ENCODE peak calls at places on chromosomes 5 and 9, in eight cellular contexts. One of them, this sample, is unnamed.

GRCh38 chr9:95754533-95755420 is 120.7 kb upstream of the ERCC6L2 start:
- DNase-seq in mesothelial cell of epicardium: no peak
- DNase-seq in T-helper 2 cell: no peak
- DNase-seq in A549: no peak
- DNase-seq in mesendoderm: peak; percentile 80
- DNase-seq in AG09319: no peak
- DNase-seq in psoas muscle: no peak
- DNase-seq in activated naive CD8-positive, alpha-beta T cell treated with anti-CD3 and anti-CD28 coated beads, Interleukin-2, amount 50 U/mL, for 24 hours: no peak
- DNase-seq in this sample: peak; percentile 50

GRCh38 chr5:171630047-171630669 is 155.5 kb upstream of the SMIM23 start:
- DNase-seq in mesothelial cell of epicardium: peak; percentile 47
- DNase-seq in T-helper 2 cell: no peak
- DNase-seq in A549: peak; percentile 71
- DNase-seq in mesendoderm: peak; percentile 79
- DNase-seq in AG09319: no peak
- DNase-seq in psoas muscle: peak; percentile 57
- DNase-seq in activated naive CD8-positive, alpha-beta T cell treated with anti-CD3 and anti-CD28 coated beads, Interleukin-2, amount 50 U/mL, for 24 hours: peak; percentile 19
- DNase-seq in this sample: peak; percentile 66

GRCh38 chr5:147893820-147894219 is 12.5 kb downstream of the C5orf46 start:
- DNase-seq in mesothelial cell of epicardium: no peak
- DNase-seq in T-helper 2 cell: no peak
- DNase-seq in A549: no peak
- DNase-seq in mesendoderm: no peak
- DNase-seq in AG09319: no peak
- DNase-seq in psoas muscle: no peak
- DNase-seq in activated naive CD8-positive, alpha-beta T cell treated with anti-CD3 and anti-CD28 coated beads, Interleukin-2, amount 50 U/mL, for 24 hours: no peak
- DNase-seq in this sample: no peak

GRCh38 chr9:35760651-35761050 is 6.6 kb upstream of the MSMP start:
- DNase-seq in mesothelial cell of epicardium: no peak
- DNase-seq in T-helper 2 cell: no peak
- DNase-seq in A549: peak; percentile 32
- DNase-seq in mesendoderm: no peak
- DNase-seq in AG09319: no peak
- DNase-seq in psoas muscle: no peak
- DNase-seq in activated naive CD8-positive, alpha-beta T cell treated with anti-CD3 and anti-CD28 coated beads, Interleukin-2, amount 50 U/mL, for 24 hours: no peak
- DNase-seq in this sample: no peak

GRCh38 chr9:128175102-128175563 is 15.1 kb downstream of the BBLN start:
- DNase-seq in mesothelial cell of epicardium: no peak
- DNase-seq in T-helper 2 cell: no peak
- DNase-seq in A549: no peak
- DNase-seq in mesendoderm: no peak
- DNase-seq in AG09319: peak; percentile 53
- DNase-seq in psoas muscle: no peak
- DNase-seq in activated naive CD8-positive, alpha-beta T cell treated with anti-CD3 and anti-CD28 coated beads, Interleukin-2, amount 50 U/mL, for 24 hours: no peak
- DNase-seq in this sample: no peak

GRCh38 chr9:86263876-86264275 is 4.4 kb upstream of the C9orf153 start:
- DNase-seq in mesothelial cell of epicardium: no peak
- DNase-seq in T-helper 2 cell: no peak
- DNase-seq in A549: no peak
- DNase-seq in mesendoderm: no peak
- DNase-seq in AG09319: no peak
- DNase-seq in psoas muscle: no peak
- DNase-seq in activated naive CD8-positive, alpha-beta T cell treated with anti-CD3 and anti-CD28 coated beads, Interleukin-2, amount 50 U/mL, for 24 hours: no peak
- DNase-seq in this sample: no peak

GRCh38 chr9:116907989-116908388 is 220.9 kb downstream of the TRIM32 start:
- DNase-seq in mesothelial cell of epicardium: no peak
- DNase-seq in T-helper 2 cell: no peak
- DNase-seq in A549: no peak
- DNase-seq in mesendoderm: no peak
- DNase-seq in AG09319: no peak
- DNase-seq in psoas muscle: no peak
- DNase-seq in activated naive CD8-positive, alpha-beta T cell treated with anti-CD3 and anti-CD28 coated beads, Interleukin-2, amount 50 U/mL, for 24 hours: no peak
- DNase-seq in this sample: no peak

GRCh38 chr9:134959971-134960310 is 42.2 kb upstream of the FCN1 start:
- DNase-seq in mesothelial cell of epicardium: no peak
- DNase-seq in T-helper 2 cell: no peak
- DNase-seq in A549: no peak
- DNase-seq in mesendoderm: no peak
- DNase-seq in AG09319: no peak
- DNase-seq in psoas muscle: peak; percentile 38
- DNase-seq in activated naive CD8-positive, alpha-beta T cell treated with anti-CD3 and anti-CD28 coated beads, Interleukin-2, amount 50 U/mL, for 24 hours: no peak
- DNase-seq in this sample: no peak

GRCh38 chr5:169701910-169702451 is 64.9 kb downstream of the DOCK2 start:
- DNase-seq in mesothelial cell of epicardium: no peak
- DNase-seq in T-helper 2 cell: no peak
- DNase-seq in A549: peak; percentile 17
- DNase-seq in mesendoderm: peak; percentile 70
- DNase-seq in AG09319: no peak
- DNase-seq in psoas muscle: no peak
- DNase-seq in activated naive CD8-positive, alpha-beta T cell treated with anti-CD3 and anti-CD28 coated beads, Interleukin-2, amount 50 U/mL, for 24 hours: no peak
- DNase-seq in this sample: no peak

GRCh38 chr9:130680836-130681768 is 12.5 kb upstream of the EXOSC2 start:
- DNase-seq in mesothelial cell of epicardium: no peak
- DNase-seq in T-helper 2 cell: peak; percentile 31
- DNase-seq in A549: peak; percentile 93
- DNase-seq in mesendoderm: peak; percentile 83
- DNase-seq in AG09319: peak; percentile 30
- DNase-seq in psoas muscle: peak; percentile 90
- DNase-seq in activated naive CD8-positive, alpha-beta T cell treated with anti-CD3 and anti-CD28 coated beads, Interleukin-2, amount 50 U/mL, for 24 hours: peak; percentile 72
- DNase-seq in this sample: no peak

GRCh38 chr5:82662340-82662739 is 384.2 kb upstream of the RPS23 start:
- DNase-seq in mesothelial cell of epicardium: no peak
- DNase-seq in T-helper 2 cell: no peak
- DNase-seq in A549: no peak
- DNase-seq in mesendoderm: no peak
- DNase-seq in AG09319: no peak
- DNase-seq in psoas muscle: no peak
- DNase-seq in activated naive CD8-positive, alpha-beta T cell treated with anti-CD3 and anti-CD28 coated beads, Interleukin-2, amount 50 U/mL, for 24 hours: no peak
- DNase-seq in this sample: no peak

GRCh38 chr9:119802621-119803020 is 433.4 kb upstream of the BRINP1 start:
- DNase-seq in mesothelial cell of epicardium: no peak
- DNase-seq in T-helper 2 cell: no peak
- DNase-seq in A549: no peak
- DNase-seq in mesendoderm: no peak
- DNase-seq in AG09319: peak; percentile 16
- DNase-seq in psoas muscle: peak; percentile 87
- DNase-seq in activated naive CD8-positive, alpha-beta T cell treated with anti-CD3 and anti-CD28 coated beads, Interleukin-2, amount 50 U/mL, for 24 hours: no peak
- DNase-seq in this sample: peak; percentile 47

GRCh38 chr9:25557645-25558300 is 120.5 kb downstream of the TUSC1 start:
- DNase-seq in mesothelial cell of epicardium: no peak
- DNase-seq in T-helper 2 cell: no peak
- DNase-seq in A549: no peak
- DNase-seq in mesendoderm: no peak
- DNase-seq in AG09319: no peak
- DNase-seq in psoas muscle: no peak
- DNase-seq in activated naive CD8-positive, alpha-beta T cell treated with anti-CD3 and anti-CD28 coated beads, Interleukin-2, amount 50 U/mL, for 24 hours: no peak
- DNase-seq in this sample: no peak

GRCh38 chr5:151406322-151406947 is 41.0 kb upstream of the SLC36A1 start:
- DNase-seq in mesothelial cell of epicardium: no peak
- DNase-seq in T-helper 2 cell: no peak
- DNase-seq in A549: peak; percentile 48
- DNase-seq in mesendoderm: peak; percentile 84
- DNase-seq in AG09319: no peak
- DNase-seq in psoas muscle: no peak
- DNase-seq in activated naive CD8-positive, alpha-beta T cell treated with anti-CD3 and anti-CD28 coated beads, Interleukin-2, amount 50 U/mL, for 24 hours: no peak
- DNase-seq in this sample: peak; percentile 29

GRCh38 chr9:124030969-124031451 is 19.4 kb downstream of the LHX2 start:
- DNase-seq in mesothelial cell of epicardium: no peak
- DNase-seq in T-helper 2 cell: no peak
- DNase-seq in A549: no peak
- DNase-seq in mesendoderm: no peak
- DNase-seq in AG09319: no peak
- DNase-seq in psoas muscle: no peak
- DNase-seq in activated naive CD8-positive, alpha-beta T cell treated with anti-CD3 and anti-CD28 coated beads, Interleukin-2, amount 50 U/mL, for 24 hours: no peak
- DNase-seq in this sample: no peak

GRCh38 chr5:124678478-124678877 is 68.0 kb downstream of the ZNF608 start:
- DNase-seq in mesothelial cell of epicardium: no peak
- DNase-seq in T-helper 2 cell: no peak
- DNase-seq in A549: no peak
- DNase-seq in mesendoderm: no peak
- DNase-seq in AG09319: no peak
- DNase-seq in psoas muscle: no peak
- DNase-seq in activated naive CD8-positive, alpha-beta T cell treated with anti-CD3 and anti-CD28 coated beads, Interleukin-2, amount 50 U/mL, for 24 hours: no peak
- DNase-seq in this sample: no peak

GRCh38 chr5:122704247-122705036 is 70.4 kb upstream of the SNX2 start:
- DNase-seq in mesothelial cell of epicardium: no peak
- DNase-seq in T-helper 2 cell: no peak
- DNase-seq in A549: peak; percentile 55
- DNase-seq in mesendoderm: peak; percentile 58
- DNase-seq in AG09319: peak; percentile 38
- DNase-seq in psoas muscle: no peak
- DNase-seq in activated naive CD8-positive, alpha-beta T cell treated with anti-CD3 and anti-CD28 coated beads, Interleukin-2, amount 50 U/mL, for 24 hours: no peak
- DNase-seq in this sample: peak; percentile 52

GRCh38 chr5:175246242-175246891 is 197.6 kb downstream of the DRD1 start:
- DNase-seq in mesothelial cell of epicardium: no peak
- DNase-seq in T-helper 2 cell: no peak
- DNase-seq in A549: peak; percentile 83
- DNase-seq in mesendoderm: peak; percentile 71
- DNase-seq in AG09319: peak; percentile 38
- DNase-seq in psoas muscle: no peak
- DNase-seq in activated naive CD8-positive, alpha-beta T cell treated with anti-CD3 and anti-CD28 coated beads, Interleukin-2, amount 50 U/mL, for 24 hours: peak; percentile 39
- DNase-seq in this sample: peak; percentile 76

GRCh38 chr5:178281321-178281720 is 48.7 kb upstream of the PHYKPL start:
- DNase-seq in mesothelial cell of epicardium: no peak
- DNase-seq in T-helper 2 cell: no peak
- DNase-seq in A549: no peak
- DNase-seq in mesendoderm: no peak
- DNase-seq in AG09319: no peak
- DNase-seq in psoas muscle: peak; percentile 51
- DNase-seq in activated naive CD8-positive, alpha-beta T cell treated with anti-CD3 and anti-CD28 coated beads, Interleukin-2, amount 50 U/mL, for 24 hours: no peak
- DNase-seq in this sample: no peak

GRCh38 chr5:77893225-77893860 is 117.2 kb upstream of the TBCA start:
- DNase-seq in mesothelial cell of epicardium: no peak
- DNase-seq in T-helper 2 cell: no peak
- DNase-seq in A549: peak; percentile 83
- DNase-seq in mesendoderm: peak; percentile 70
- DNase-seq in AG09319: peak; percentile 69
- DNase-seq in psoas muscle: no peak
- DNase-seq in activated naive CD8-positive, alpha-beta T cell treated with anti-CD3 and anti-CD28 coated beads, Interleukin-2, amount 50 U/mL, for 24 hours: no peak
- DNase-seq in this sample: peak; percentile 86

GRCh38 chr5:111810087-111810486 is 53.1 kb upstream of the NREP start:
- DNase-seq in mesothelial cell of epicardium: no peak
- DNase-seq in T-helper 2 cell: no peak
- DNase-seq in A549: no peak
- DNase-seq in mesendoderm: no peak
- DNase-seq in AG09319: no peak
- DNase-seq in psoas muscle: no peak
- DNase-seq in activated naive CD8-positive, alpha-beta T cell treated with anti-CD3 and anti-CD28 coated beads, Interleukin-2, amount 50 U/mL, for 24 hours: no peak
- DNase-seq in this sample: no peak

GRCh38 chr9:108234811-108235210 is 621.0 kb downstream of the ACTL7B start:
- DNase-seq in mesothelial cell of epicardium: no peak
- DNase-seq in T-helper 2 cell: no peak
- DNase-seq in A549: no peak
- DNase-seq in mesendoderm: peak; percentile 13
- DNase-seq in AG09319: no peak
- DNase-seq in psoas muscle: no peak
- DNase-seq in activated naive CD8-positive, alpha-beta T cell treated with anti-CD3 and anti-CD28 coated beads, Interleukin-2, amount 50 U/mL, for 24 hours: no peak
- DNase-seq in this sample: no peak

GRCh38 chr9:136051568-136052432 is 43.3 kb downstream of the NACC2 start:
- DNase-seq in mesothelial cell of epicardium: peak; percentile 63
- DNase-seq in T-helper 2 cell: no peak
- DNase-seq in A549: peak; percentile 98
- DNase-seq in mesendoderm: peak; percentile 86
- DNase-seq in AG09319: no peak
- DNase-seq in psoas muscle: no peak
- DNase-seq in activated naive CD8-positive, alpha-beta T cell treated with anti-CD3 and anti-CD28 coated beads, Interleukin-2, amount 50 U/mL, for 24 hours: peak; percentile 30
- DNase-seq in this sample: peak; percentile 86

GRCh38 chr9:117247271-117247670 is 167.6 kb downstream of the ASTN2 start:
- DNase-seq in mesothelial cell of epicardium: no peak
- DNase-seq in T-helper 2 cell: no peak
- DNase-seq in A549: peak; percentile 9
- DNase-seq in mesendoderm: peak; percentile 55
- DNase-seq in AG09319: no peak
- DNase-seq in psoas muscle: no peak
- DNase-seq in activated naive CD8-positive, alpha-beta T cell treated with anti-CD3 and anti-CD28 coated beads, Interleukin-2, amount 50 U/mL, for 24 hours: no peak
- DNase-seq in this sample: peak; percentile 55

GRCh38 chr5:123285122-123286011 is 137.8 kb downstream of the CEP120 start:
- DNase-seq in mesothelial cell of epicardium: peak; percentile 25
- DNase-seq in T-helper 2 cell: no peak
- DNase-seq in A549: no peak
- DNase-seq in mesendoderm: peak; percentile 82
- DNase-seq in AG09319: no peak
- DNase-seq in psoas muscle: no peak
- DNase-seq in activated naive CD8-positive, alpha-beta T cell treated with anti-CD3 and anti-CD28 coated beads, Interleukin-2, amount 50 U/mL, for 24 hours: no peak
- DNase-seq in this sample: no peak

GRCh38 chr5:95845401-95845800 is 22.9 kb upstream of the GLRX start:
- DNase-seq in mesothelial cell of epicardium: no peak
- DNase-seq in T-helper 2 cell: no peak
- DNase-seq in A549: no peak
- DNase-seq in mesendoderm: peak; percentile 74
- DNase-seq in AG09319: no peak
- DNase-seq in psoas muscle: no peak
- DNase-seq in activated naive CD8-positive, alpha-beta T cell treated with anti-CD3 and anti-CD28 coated beads, Interleukin-2, amount 50 U/mL, for 24 hours: no peak
- DNase-seq in this sample: no peak

GRCh38 chr5:93078082-93079038 is 502.7 kb downstream of the NR2F1-AS1 start:
- DNase-seq in mesothelial cell of epicardium: peak; percentile 22
- DNase-seq in T-helper 2 cell: no peak
- DNase-seq in A549: peak; percentile 93
- DNase-seq in mesendoderm: peak; percentile 11
- DNase-seq in AG09319: peak; percentile 55
- DNase-seq in psoas muscle: peak; percentile 60
- DNase-seq in activated naive CD8-positive, alpha-beta T cell treated with anti-CD3 and anti-CD28 coated beads, Interleukin-2, amount 50 U/mL, for 24 hours: no peak
- DNase-seq in this sample: peak; percentile 77

GRCh38 chr5:3801967-3802366 is 206.3 kb downstream of the IRX1 start:
- DNase-seq in mesothelial cell of epicardium: no peak
- DNase-seq in T-helper 2 cell: no peak
- DNase-seq in A549: peak; percentile 2
- DNase-seq in mesendoderm: no peak
- DNase-seq in AG09319: no peak
- DNase-seq in psoas muscle: no peak
- DNase-seq in activated naive CD8-positive, alpha-beta T cell treated with anti-CD3 and anti-CD28 coated beads, Interleukin-2, amount 50 U/mL, for 24 hours: no peak
- DNase-seq in this sample: no peak

GRCh38 chr9:32590898-32591297 is 17.9 kb upstream of the NDUFB6 start:
- DNase-seq in mesothelial cell of epicardium: no peak
- DNase-seq in T-helper 2 cell: no peak
- DNase-seq in A549: no peak
- DNase-seq in mesendoderm: no peak
- DNase-seq in AG09319: no peak
- DNase-seq in psoas muscle: no peak
- DNase-seq in activated naive CD8-positive, alpha-beta T cell treated with anti-CD3 and anti-CD28 coated beads, Interleukin-2, amount 50 U/mL, for 24 hours: no peak
- DNase-seq in this sample: no peak

GRCh38 chr5:2353211-2353610 is 398.3 kb downstream of the IRX2 start:
- DNase-seq in mesothelial cell of epicardium: no peak
- DNase-seq in T-helper 2 cell: no peak
- DNase-seq in A549: no peak
- DNase-seq in mesendoderm: no peak
- DNase-seq in AG09319: no peak
- DNase-seq in psoas muscle: no peak
- DNase-seq in activated naive CD8-positive, alpha-beta T cell treated with anti-CD3 and anti-CD28 coated beads, Interleukin-2, amount 50 U/mL, for 24 hours: no peak
- DNase-seq in this sample: no peak

GRCh38 chr9:17810728-17811634 is 232.1 kb downstream of the SH3GL2 start:
- DNase-seq in mesothelial cell of epicardium: peak; percentile 40
- DNase-seq in T-helper 2 cell: no peak
- DNase-seq in A549: peak; percentile 49
- DNase-seq in mesendoderm: peak; percentile 50
- DNase-seq in AG09319: peak; percentile 23
- DNase-seq in psoas muscle: no peak
- DNase-seq in activated naive CD8-positive, alpha-beta T cell treated with anti-CD3 and anti-CD28 coated beads, Interleukin-2, amount 50 U/mL, for 24 hours: peak; percentile 38
- DNase-seq in this sample: peak; percentile 24

GRCh38 chr5:54443264-54443663 is 12.2 kb upstream of the HSPB3 start:
- DNase-seq in mesothelial cell of epicardium: no peak
- DNase-seq in T-helper 2 cell: no peak
- DNase-seq in A549: peak; percentile 33
- DNase-seq in mesendoderm: peak; percentile 59
- DNase-seq in AG09319: peak; percentile 38
- DNase-seq in psoas muscle: no peak
- DNase-seq in activated naive CD8-positive, alpha-beta T cell treated with anti-CD3 and anti-CD28 coated beads, Interleukin-2, amount 50 U/mL, for 24 hours: no peak
- DNase-seq in this sample: peak; percentile 17

GRCh38 chr9:34546834-34547827 is 24.3 kb upstream of the ENHO start:
- DNase-seq in mesothelial cell of epicardium: no peak
- DNase-seq in T-helper 2 cell: peak; percentile 21
- DNase-seq in A549: peak; percentile 78
- DNase-seq in mesendoderm: peak; percentile 89
- DNase-seq in AG09319: no peak
- DNase-seq in psoas muscle: peak; percentile 80
- DNase-seq in activated naive CD8-positive, alpha-beta T cell treated with anti-CD3 and anti-CD28 coated beads, Interleukin-2, amount 50 U/mL, for 24 hours: peak; percentile 69
- DNase-seq in this sample: peak; percentile 69